ENCODE peak calls at places on chromosomes 3 and 15, in four cellular contexts. One of them, this sample, is unnamed.

GRCh38 chr15:40069178-40070165 is 30.5 kb upstream of the SRP14 start:
- DNase-seq in uterus: peak
- DNase-seq in fibroblast of pulmonary artery: peak
- DNase-seq in astrocyte: no peak
- DNase-seq in this sample: no peak

GRCh38 chr15:64532515-64532914 is 72.1 kb downstream of the ZNF609 start:
- DNase-seq in fibroblast of pulmonary artery: no peak
- DNase-seq in uterus: no peak
- DNase-seq in astrocyte: no peak
- DNase-seq in this sample: no peak

GRCh38 chr3:190182418-190183043 is 61.8 kb upstream of the P3H2 start:
- DNase-seq in fibroblast of pulmonary artery: no peak
- DNase-seq in uterus: no peak
- DNase-seq in astrocyte: peak
- DNase-seq in this sample: peak

GRCh38 chr3:140206196-140207040 is 271.4 kb downstream of the CLSTN2 start:
- DNase-seq in fibroblast of pulmonary artery: peak
- DNase-seq in uterus: no peak
- DNase-seq in astrocyte: peak
- DNase-seq in this sample: peak

GRCh38 chr15:68768321-68768720 is 52.4 kb downstream of the ANP32A start:
- DNase-seq in astrocyte: peak
- DNase-seq in uterus: no peak
- DNase-seq in fibroblast of pulmonary artery: no peak
- DNase-seq in this sample: peak

GRCh38 chr15:76127880-76128279 is 68.1 kb downstream of the TMEM266 start:
- DNase-seq in astrocyte: no peak
- DNase-seq in fibroblast of pulmonary artery: no peak
- DNase-seq in uterus: no peak
- DNase-seq in this sample: no peak

GRCh38 chr3:186277268-186277909 is 84.6 kb downstream of the DGKG start:
- DNase-seq in uterus: no peak
- DNase-seq in fibroblast of pulmonary artery: peak
- DNase-seq in astrocyte: peak
- DNase-seq in this sample: peak

GRCh38 chr15:47129033-47129432 is 588.3 kb upstream of the SEMA6D start:
- DNase-seq in astrocyte: no peak
- DNase-seq in fibroblast of pulmonary artery: no peak
- DNase-seq in uterus: no peak
- DNase-seq in this sample: no peak

GRCh38 chr3:82496890-82497560 is 735.6 kb upstream of the GBE1 start:
- DNase-seq in uterus: no peak
- DNase-seq in astrocyte: no peak
- DNase-seq in fibroblast of pulmonary artery: no peak
- DNase-seq in this sample: no peak

GRCh38 chr3:127925384-127925783 is 10.4 kb downstream of the KBTBD12 start:
- DNase-seq in uterus: no peak
- DNase-seq in astrocyte: no peak
- DNase-seq in fibroblast of pulmonary artery: no peak
- DNase-seq in this sample: no peak

GRCh38 chr15:40092416-40093223 is 16.1 kb downstream of the BMF start:
- DNase-seq in fibroblast of pulmonary artery: peak
- DNase-seq in astrocyte: peak
- DNase-seq in uterus: peak
- DNase-seq in this sample: peak

GRCh38 chr3:113594066-113594465 is 61.7 kb downstream of the SIDT1 start:
- DNase-seq in astrocyte: no peak
- DNase-seq in uterus: no peak
- DNase-seq in fibroblast of pulmonary artery: no peak
- DNase-seq in this sample: no peak

GRCh38 chr3:55343486-55344357 is 143.4 kb downstream of the WNT5A start:
- DNase-seq in astrocyte: peak
- DNase-seq in uterus: no peak
- DNase-seq in fibroblast of pulmonary artery: no peak
- DNase-seq in this sample: peak

GRCh38 chr3:14262212-14262611 is 83.6 kb downstream of the LSM3 start:
- DNase-seq in uterus: no peak
- DNase-seq in astrocyte: no peak
- DNase-seq in fibroblast of pulmonary artery: peak
- DNase-seq in this sample: peak

GRCh38 chr15:67981848-67982247 is 72.3 kb upstream of the PIAS1 start:
- DNase-seq in uterus: no peak
- DNase-seq in fibroblast of pulmonary artery: no peak
- DNase-seq in astrocyte: no peak
- DNase-seq in this sample: no peak

GRCh38 chr15:87322845-87323244 is 933.7 kb downstream of the NTRK3 start:
- DNase-seq in fibroblast of pulmonary artery: no peak
- DNase-seq in astrocyte: no peak
- DNase-seq in uterus: no peak
- DNase-seq in this sample: no peak

GRCh38 chr3:6266135-6266534 is 594.8 kb upstream of the GRM7 start:
- DNase-seq in uterus: no peak
- DNase-seq in astrocyte: no peak
- DNase-seq in fibroblast of pulmonary artery: no peak
- DNase-seq in this sample: no peak

GRCh38 chr15:90813796-90814192 is 54.6 kb upstream of the FURIN start:
- DNase-seq in astrocyte: no peak
- DNase-seq in fibroblast of pulmonary artery: no peak
- DNase-seq in uterus: no peak
- DNase-seq in this sample: no peak

GRCh38 chr3:52533623-52534280 is at the start of gene NT5DC2:
- DNase-seq in fibroblast of pulmonary artery: peak
- DNase-seq in astrocyte: peak
- DNase-seq in uterus: peak
- DNase-seq in this sample: peak

GRCh38 chr15:43528542-43529007 is 11.2 kb downstream of the MAP1A start:
- DNase-seq in uterus: no peak
- DNase-seq in astrocyte: no peak
- DNase-seq in fibroblast of pulmonary artery: no peak
- DNase-seq in this sample: no peak

GRCh38 chr3:12155833-12156232 is 2.9 kb downstream of the TIMP4 start:
- DNase-seq in fibroblast of pulmonary artery: peak
- DNase-seq in uterus: no peak
- DNase-seq in astrocyte: peak
- DNase-seq in this sample: peak

GRCh38 chr3:149291178-149291577 is 42.3 kb downstream of the TM4SF18 start:
- DNase-seq in fibroblast of pulmonary artery: peak
- DNase-seq in uterus: no peak
- DNase-seq in astrocyte: no peak
- DNase-seq in this sample: no peak

GRCh38 chr3:102979682-102980378 is 545.0 kb downstream of the ZPLD1 start:
- DNase-seq in astrocyte: peak
- DNase-seq in uterus: peak
- DNase-seq in fibroblast of pulmonary artery: peak
- DNase-seq in this sample: peak

GRCh38 chr3:141354517-141354916 is 13.8 kb upstream of the ZBTB38 start:
- DNase-seq in fibroblast of pulmonary artery: no peak
- DNase-seq in astrocyte: no peak
- DNase-seq in uterus: no peak
- DNase-seq in this sample: no peak

GRCh38 chr15:44726568-44727461 is 9.5 kb upstream of the TRIM69 start:
- DNase-seq in fibroblast of pulmonary artery: peak
- DNase-seq in astrocyte: peak
- DNase-seq in uterus: peak
- DNase-seq in this sample: peak
- H3K4me3 ChIP-seq in fibroblast of pulmonary artery: peak
- H3K4me3 ChIP-seq in astrocyte: no peak
- H3K4me3 ChIP-seq in uterus: no peak
- H3K4me3 ChIP-seq in this sample: no peak

GRCh38 chr15:97745481-97746071 is 214.9 kb upstream of the ARRDC4 start:
- DNase-seq in astrocyte: no peak
- DNase-seq in uterus: no peak
- DNase-seq in fibroblast of pulmonary artery: peak
- DNase-seq in this sample: peak
- TF ChIP-seq CTCF in astrocyte: peak
- TF ChIP-seq CTCF in uterus: no peak
- TF ChIP-seq CTCF in fibroblast of pulmonary artery: peak
- TF ChIP-seq CTCF in this sample: peak

DNA sequence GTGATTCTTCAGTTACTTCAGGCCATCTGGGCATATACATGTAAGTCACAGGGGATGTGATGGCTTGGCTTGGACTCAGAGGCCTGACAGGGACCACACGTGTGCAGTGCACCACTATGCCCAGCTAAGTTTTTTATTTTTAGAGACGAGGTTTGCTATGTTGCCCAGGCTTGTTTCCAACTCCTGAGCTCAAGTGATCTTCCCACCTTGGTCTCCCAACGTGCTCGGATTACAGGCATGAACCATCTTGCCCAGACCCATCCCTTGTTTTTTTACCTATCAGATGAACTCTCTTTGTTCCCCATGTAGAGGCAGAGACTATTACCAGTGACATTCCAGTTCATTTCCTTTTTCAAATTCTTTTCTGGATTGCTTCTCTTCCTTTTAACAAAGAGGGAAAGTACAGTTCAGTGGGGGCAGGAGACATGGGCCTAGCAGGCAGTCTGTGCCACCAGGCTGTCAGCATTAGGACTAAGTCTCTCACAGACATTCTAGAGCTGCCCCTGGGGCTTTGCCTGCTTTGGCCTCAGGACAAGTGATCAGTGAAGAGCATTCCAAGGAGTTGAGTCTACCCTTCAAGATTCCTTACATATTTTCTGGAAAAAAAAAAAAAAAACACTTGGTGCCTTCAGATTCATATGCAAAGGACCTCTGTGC is 103.5 kb upstream of the SLC7A14 start:
- DNase-seq in astrocyte: peak
- DNase-seq in uterus: no peak
- DNase-seq in fibroblast of pulmonary artery: peak
- DNase-seq in this sample: peak
- H3K4me3 ChIP-seq in astrocyte: no peak
- H3K4me3 ChIP-seq in uterus: no peak
- H3K4me3 ChIP-seq in fibroblast of pulmonary artery: no peak
- H3K4me3 ChIP-seq in this sample: no peak

GRCh38 chr15:88664151-88664778 is 25.4 kb downstream of the ISG20 start:
- DNase-seq in astrocyte: no peak
- DNase-seq in fibroblast of pulmonary artery: no peak
- DNase-seq in uterus: no peak
- DNase-seq in this sample: no peak
- TF ChIP-seq CTCF in astrocyte: no peak
- TF ChIP-seq CTCF in fibroblast of pulmonary artery: peak
- TF ChIP-seq CTCF in uterus: no peak
- TF ChIP-seq CTCF in this sample: no peak

DNA sequence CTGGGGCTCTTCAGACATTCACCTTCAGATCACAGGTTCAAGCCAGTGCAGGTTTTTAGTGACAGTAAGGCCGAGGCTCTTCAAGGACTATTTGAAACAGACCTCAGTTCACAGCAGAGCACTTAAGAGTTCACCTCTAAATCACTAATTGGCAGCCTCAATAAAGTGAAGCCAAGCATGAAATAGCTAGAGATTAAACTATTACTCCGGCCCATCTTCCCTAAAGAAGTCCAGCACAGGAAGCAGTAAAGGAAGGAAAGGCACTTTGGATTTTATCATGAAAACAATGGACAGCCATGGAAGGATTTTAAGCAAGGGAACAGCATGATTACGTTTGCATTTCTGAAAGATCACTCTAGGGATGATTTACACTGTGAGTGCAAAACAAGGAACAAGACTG is 27.6 kb upstream of the ARL6 start:
- DNase-seq in astrocyte: no peak
- DNase-seq in uterus: no peak
- DNase-seq in fibroblast of pulmonary artery: no peak
- DNase-seq in this sample: no peak
- H3K4me3 ChIP-seq in astrocyte: no peak
- H3K4me3 ChIP-seq in uterus: no peak
- H3K4me3 ChIP-seq in fibroblast of pulmonary artery: no peak
- H3K4me3 ChIP-seq in this sample: no peak

DNA sequence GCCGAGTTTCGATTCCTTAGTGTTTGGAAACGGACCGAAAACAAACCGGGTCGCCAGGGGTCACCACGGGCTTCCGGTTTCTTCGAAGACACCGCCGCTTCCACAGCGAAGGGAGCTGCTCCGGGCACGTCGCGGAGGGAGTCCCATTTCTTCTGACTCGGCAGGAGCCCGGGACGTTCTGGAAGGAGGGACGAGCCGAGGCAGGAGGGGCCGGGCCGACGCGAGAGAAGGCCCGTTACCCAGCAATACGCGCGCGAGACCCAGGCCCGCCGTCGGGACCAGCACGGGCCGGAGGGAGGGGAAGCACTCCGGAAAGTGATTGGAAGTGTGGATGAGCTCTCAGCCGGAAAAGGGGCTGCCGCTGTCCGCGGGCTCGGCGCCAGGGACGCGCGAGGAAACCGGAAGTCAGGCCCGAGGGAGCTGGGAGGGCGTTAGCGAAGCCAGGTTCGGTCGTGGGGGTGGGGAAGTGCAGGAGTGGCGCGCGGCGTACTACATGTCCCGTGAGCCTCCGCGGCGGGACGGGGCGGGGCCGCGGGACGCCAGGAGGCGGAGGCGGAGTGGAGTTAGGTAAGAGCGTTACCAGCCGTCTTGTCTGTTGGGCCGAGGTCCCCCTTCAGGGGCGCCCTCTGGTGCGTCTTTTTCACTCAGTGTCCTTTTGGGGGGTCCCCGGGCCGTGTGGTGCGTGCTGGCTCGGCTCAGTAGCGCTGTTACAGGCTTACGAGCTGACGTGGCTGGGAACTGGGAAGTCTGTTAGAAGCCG is at the start of the genes AZI2 and ZCWPW2:
- DNase-seq in astrocyte: peak
- DNase-seq in uterus: peak
- DNase-seq in fibroblast of pulmonary artery: peak
- DNase-seq in this sample: peak
- TF ChIP-seq CTCF in astrocyte: peak
- TF ChIP-seq CTCF in uterus: peak
- TF ChIP-seq CTCF in fibroblast of pulmonary artery: peak
- TF ChIP-seq CTCF in this sample: no peak

GRCh38 chr3:62372621-62373041 is 719 bp downstream of the FEZF2 start:
- DNase-seq in uterus: no peak
- DNase-seq in fibroblast of pulmonary artery: no peak
- DNase-seq in astrocyte: no peak
- DNase-seq in this sample: no peak
- H3K4me3 ChIP-seq in uterus: no peak
- H3K4me3 ChIP-seq in fibroblast of pulmonary artery: no peak
- H3K4me3 ChIP-seq in astrocyte: no peak
- H3K4me3 ChIP-seq in this sample: no peak

DNA sequence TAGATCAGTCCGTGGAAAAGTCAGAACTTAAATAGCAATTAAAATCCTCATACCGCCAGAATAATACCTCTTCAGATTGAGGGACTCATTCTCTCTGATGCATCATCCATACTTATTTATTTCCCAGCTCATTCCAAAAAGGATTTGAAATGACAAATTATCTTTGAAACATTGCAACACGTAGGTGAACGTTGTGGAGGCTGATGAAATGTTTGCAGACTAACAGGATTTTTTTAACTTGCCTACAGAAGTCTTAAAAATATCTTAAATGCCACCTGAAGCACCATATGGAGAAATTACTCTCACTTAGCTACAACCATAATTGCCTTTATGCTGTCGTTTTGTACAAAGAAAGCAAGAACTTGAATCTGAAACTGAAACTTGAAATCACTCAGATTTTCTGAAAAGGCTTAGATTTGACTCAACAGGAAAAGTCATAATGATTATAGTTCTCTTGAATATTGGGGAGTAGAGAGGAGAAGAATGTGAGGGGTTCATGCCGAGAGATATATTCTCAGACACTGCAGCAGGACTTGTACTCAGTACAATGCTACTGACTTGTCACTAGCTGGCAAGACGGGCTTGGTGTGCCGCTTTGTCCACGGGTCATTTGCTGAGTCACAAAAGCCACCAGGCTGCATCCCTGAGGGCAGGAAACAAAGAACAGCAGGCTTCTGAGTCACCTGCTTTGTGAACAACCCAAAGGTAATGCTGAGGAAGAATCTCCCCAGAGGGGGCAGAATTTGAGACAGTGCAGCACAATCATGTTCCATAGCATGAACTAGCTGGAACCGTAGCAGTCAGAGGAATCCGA is 7.1 kb upstream of the FMN1 start:
- DNase-seq in fibroblast of pulmonary artery: no peak
- DNase-seq in astrocyte: peak
- DNase-seq in uterus: no peak
- DNase-seq in this sample: peak
- TF ChIP-seq CTCF in fibroblast of pulmonary artery: peak
- TF ChIP-seq CTCF in astrocyte: peak
- TF ChIP-seq CTCF in uterus: no peak
- TF ChIP-seq CTCF in this sample: peak